ENCODE peak calls at places on chromosomes 5 and 9, in ten cellular contexts. Z is MCF 10A, H is stomach, D is sigmoid colon, J is B cell, E is astrocyte, G is fibroblast of the aortic adventitia, N is right atrium auricular region, C is GM13977, Y is HFFc6. F is an unnamed sample.

GRCh38 chr5:6096101-6096500 is 282.2 kb downstream of the MED10 start:
- DNase-seq in Z (no peak), H (no peak), D (no peak), J (no peak), E (no peak), G (no peak), N (no peak), C (no peak), Y (no peak), F (no peak)

GRCh38 chr9:70091103-70091502 is 47.5 kb downstream of the MAMDC2 start:
- DNase-seq in Z (no peak), H (no peak), D (no peak), J (no peak), E (no peak), G (no peak), N (no peak), C (no peak), Y (no peak), F (no peak)

GRCh38 chr5:171299851-171300250 is 9.2 kb upstream of the TLX3 start:
- DNase-seq in Z (no peak), H (no peak), D (no peak), J (no peak), E (no peak), G (peak), N (no peak), C (no peak), Y (no peak), F (no peak)

GRCh38 chr9:88651682-88652633 is 117.0 kb downstream of the NXNL2 start:
- DNase-seq in Z (peak), H (peak), D (peak), J (no peak), E (peak), G (peak), N (peak), C (no peak), Y (peak), F (no peak)

GRCh38 chr9:127788337-127789011 is 2.6 kb downstream of the CDK9 start:
- DNase-seq in Z (no peak), H (no peak), D (no peak), J (no peak), E (no peak), G (no peak), N (no peak), C (no peak), Y (no peak), F (no peak)

GRCh38 chr5:13553896-13554295 is 390.6 kb downstream of the DNAH5 start:
- DNase-seq in Z (peak), H (no peak), D (no peak), J (no peak), E (no peak), G (peak), N (no peak), C (no peak), Y (no peak), F (no peak)

GRCh38 chr9:33415152-33416038 is 13.0 kb upstream of the AQP7 start:
- DNase-seq in Z (peak), H (peak), D (peak), J (peak), E (no peak), G (peak), N (peak), C (peak), Y (no peak), F (peak)

GRCh38 chr5:72515211-72515610 is 8.0 kb upstream of the ZNF366 start:
- DNase-seq in Z (peak), H (no peak), D (no peak), J (no peak), E (no peak), G (no peak), N (no peak), C (no peak), Y (no peak), F (no peak)

GRCh38 chr5:6404129-6404528 is 25.8 kb upstream of the MED10 start:
- DNase-seq in Z (no peak), H (no peak), D (no peak), J (peak), E (peak), G (peak), N (peak), C (peak), Y (peak), F (peak)

GRCh38 chr5:78550891-78551290 is 97.7 kb downstream of the LHFPL2 start:
- DNase-seq in Z (no peak), H (no peak), D (no peak), J (no peak), E (peak), G (peak), N (no peak), C (no peak), Y (peak), F (no peak)

GRCh38 chr5:116509483-116510244 is 65.0 kb downstream of the SEMA6A start:
- DNase-seq in Z (no peak), H (no peak), D (no peak), J (no peak), E (no peak), G (no peak), N (no peak), C (no peak), Y (no peak), F (no peak)

GRCh38 chr5:33231935-33232334 is 208.8 kb upstream of the TARS1 start:
- DNase-seq in Z (no peak), H (no peak), D (no peak), J (no peak), E (peak), G (peak), N (no peak), C (no peak), Y (peak), F (no peak)

GRCh38 chr5:6900828-6901227 is 187.6 kb downstream of the TENT4A start:
- DNase-seq in Z (no peak), H (peak), D (no peak), J (no peak), E (no peak), G (no peak), N (no peak), C (no peak), Y (no peak), F (no peak)

GRCh38 chr5:24353606-24354005 is 291.2 kb downstream of the CDH10 start:
- DNase-seq in Z (no peak), H (no peak), D (no peak), J (no peak), E (no peak), G (no peak), N (no peak), C (no peak), Y (no peak), F (no peak)

GRCh38 chr5:148939676-148940075 is 113.3 kb downstream of the ADRB2 start:
- DNase-seq in Z (peak), H (no peak), D (no peak), J (no peak), E (peak), G (peak), N (no peak), C (no peak), Y (peak), F (no peak)

GRCh38 chr5:61275841-61276240 is 56.2 kb upstream of the ZSWIM6 start:
- DNase-seq in Z (peak), H (no peak), D (peak), J (no peak), E (peak), G (peak), N (peak), C (no peak), Y (peak), F (no peak)

GRCh38 chr9:137007060-137007815 is 10.9 kb upstream of the CLIC3 start:
- DNase-seq in Z (no peak), H (no peak), D (no peak), J (no peak), E (no peak), G (no peak), N (no peak), C (no peak), Y (no peak), F (no peak)

GRCh38 chr9:86948153-86948929 is 1.0 kb upstream of the GAS1 start:
- DNase-seq in Z (peak), H (peak), D (peak), J (peak), E (peak), G (peak), N (peak), C (peak), Y (peak), F (peak)

GRCh38 chr5:82537646-82538306 is 259.6 kb upstream of the RPS23 start:
- DNase-seq in Z (no peak), H (no peak), D (no peak), J (no peak), E (no peak), G (no peak), N (no peak), C (no peak), Y (no peak), F (no peak)

GRCh38 chr9:81694541-81694940 is 5.2 kb upstream of the TLE1 start:
- DNase-seq in Z (no peak), H (no peak), D (no peak), J (no peak), E (no peak), G (no peak), N (no peak), C (no peak), Y (no peak), F (no peak)

GRCh38 chr9:121317737-121318630 is 50.0 kb downstream of the GSN start:
- DNase-seq in Z (peak), H (peak), D (no peak), J (no peak), E (no peak), G (peak), N (no peak), C (no peak), Y (no peak), F (no peak)

GRCh38 chr9:113274474-113275146 is 762 bp downstream of the CDC26 start:
- DNase-seq in Z (peak), H (no peak), D (no peak), J (peak), E (peak), G (peak), N (no peak), C (peak), Y (peak), F (peak)

GRCh38 chr5:176491056-176491646 is 43.0 kb downstream of the FAF2 start:
- DNase-seq in Z (no peak), H (no peak), D (no peak), J (no peak), E (peak), G (no peak), N (no peak), C (no peak), Y (peak), F (no peak)

GRCh38 chr5:136374003-136374402 is 8.7 kb upstream of the TRPC7 start:
- DNase-seq in Z (peak), H (no peak), D (no peak), J (no peak), E (peak), G (peak), N (no peak), C (no peak), Y (peak), F (no peak)

GRCh38 chr5:59218424-59219045 is 635.7 kb downstream of the RAB3C start:
- DNase-seq in Z (peak), H (no peak), D (no peak), J (no peak), E (no peak), G (peak), N (no peak), C (peak), Y (no peak), F (peak)

GRCh38 chr9:3088166-3088702 is 244.3 kb upstream of the PUM3 start:
- DNase-seq in Z (peak), H (no peak), D (no peak), J (no peak), E (no peak), G (no peak), N (no peak), C (no peak), Y (no peak), F (no peak)

GRCh38 chr9:134136117-134136996 is 475 bp downstream of the WDR5 start:
- DNase-seq in Z (no peak), H (no peak), D (no peak), J (no peak), E (no peak), G (peak), N (no peak), C (peak), Y (no peak), F (peak)

GRCh38 chr9:785997-786396 is 55.5 kb upstream of the DMRT1 start:
- DNase-seq in Z (no peak), H (no peak), D (no peak), J (no peak), E (no peak), G (no peak), N (no peak), C (no peak), Y (no peak), F (no peak)

GRCh38 chr9:5631021-5631420 is 2.1 kb downstream of the RIC1 start:
- DNase-seq in Z (no peak), H (no peak), D (no peak), J (no peak), E (peak), G (peak), N (no peak), C (no peak), Y (no peak), F (no peak)

GRCh38 chr9:74666625-74667316 is 169.6 kb downstream of the RORB start:
- DNase-seq in Z (peak), H (no peak), D (no peak), J (no peak), E (peak), G (peak), N (no peak), C (no peak), Y (no peak), F (no peak)

GRCh38 chr9:131262327-131263032 is 13.8 kb downstream of the FAM78A start:
- DNase-seq in Z (no peak), H (no peak), D (no peak), J (peak), E (no peak), G (no peak), N (no peak), C (no peak), Y (no peak), F (no peak)

GRCh38 chr9:72443855-72444254 is 77.6 kb upstream of the TMC1 start:
- DNase-seq in Z (no peak), H (no peak), D (no peak), J (peak), E (no peak), G (no peak), N (no peak), C (peak), Y (no peak), F (peak)

GRCh38 chr5:85395526-85395925 is 1010.8 kb upstream of the EDIL3 start:
- DNase-seq in Z (no peak), H (no peak), D (no peak), J (no peak), E (no peak), G (no peak), N (no peak), C (no peak), Y (no peak), F (no peak)

GRCh38 chr5:107593009-107593408 is 77.7 kb downstream of the EFNA5 start:
- DNase-seq in Z (no peak), H (no peak), D (no peak), J (no peak), E (no peak), G (peak), N (no peak), C (no peak), Y (no peak), F (no peak)

GRCh38 chr9:136019041-136019680 is 58.0 kb upstream of the UBAC1 start:
- DNase-seq in Z (no peak), H (no peak), D (peak), J (no peak), E (no peak), G (no peak), N (no peak), C (no peak), Y (no peak), F (no peak)

GRCh38 chr5:4855889-4856288 is 284.2 kb upstream of the ADAMTS16 start:
- DNase-seq in Z (no peak), H (no peak), D (no peak), J (no peak), E (peak), G (no peak), N (no peak), C (no peak), Y (no peak), F (no peak)

GRCh38 chr5:17837757-17838156 is 203.5 kb downstream of the TAF11L14 start:
- DNase-seq in Z (no peak), H (no peak), D (no peak), J (no peak), E (no peak), G (no peak), N (no peak), C (no peak), Y (no peak), F (no peak)
- TF ChIP-seq CTCF in Z (no peak), H (no peak), D (no peak), J (no peak), E (no peak), G (no peak), N (no peak), C (no peak), Y (no peak), F (no peak)

DNA sequence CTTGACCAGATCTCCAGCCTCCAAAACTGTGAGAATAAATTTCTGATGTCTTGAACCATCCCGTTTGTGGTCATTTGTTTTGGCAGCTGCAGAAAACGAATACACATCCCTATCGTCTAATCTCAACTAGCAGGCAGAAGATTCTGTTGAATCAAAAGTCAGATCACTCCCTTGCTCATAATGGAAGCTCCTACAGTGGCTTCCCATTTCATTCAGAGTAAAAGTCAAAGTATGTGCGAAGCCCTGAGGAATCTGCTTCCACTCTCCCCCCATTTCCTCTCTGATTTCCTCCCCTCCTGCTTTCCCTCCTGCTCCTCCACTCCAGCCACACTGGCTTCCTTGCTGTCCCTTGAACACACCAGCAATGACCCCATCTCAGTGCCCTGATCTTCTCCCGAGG is 34.8 kb upstream of the SPOCK1 start:
- DNase-seq in Z (no peak), H (no peak), D (no peak), J (no peak), E (no peak), G (no peak), N (no peak), C (no peak), Y (no peak), F (no peak)
- TF ChIP-seq CTCF in Z (no peak), H (no peak), D (no peak), J (no peak), E (no peak), G (no peak), N (no peak), C (no peak), Y (no peak), F (no peak)

DNA sequence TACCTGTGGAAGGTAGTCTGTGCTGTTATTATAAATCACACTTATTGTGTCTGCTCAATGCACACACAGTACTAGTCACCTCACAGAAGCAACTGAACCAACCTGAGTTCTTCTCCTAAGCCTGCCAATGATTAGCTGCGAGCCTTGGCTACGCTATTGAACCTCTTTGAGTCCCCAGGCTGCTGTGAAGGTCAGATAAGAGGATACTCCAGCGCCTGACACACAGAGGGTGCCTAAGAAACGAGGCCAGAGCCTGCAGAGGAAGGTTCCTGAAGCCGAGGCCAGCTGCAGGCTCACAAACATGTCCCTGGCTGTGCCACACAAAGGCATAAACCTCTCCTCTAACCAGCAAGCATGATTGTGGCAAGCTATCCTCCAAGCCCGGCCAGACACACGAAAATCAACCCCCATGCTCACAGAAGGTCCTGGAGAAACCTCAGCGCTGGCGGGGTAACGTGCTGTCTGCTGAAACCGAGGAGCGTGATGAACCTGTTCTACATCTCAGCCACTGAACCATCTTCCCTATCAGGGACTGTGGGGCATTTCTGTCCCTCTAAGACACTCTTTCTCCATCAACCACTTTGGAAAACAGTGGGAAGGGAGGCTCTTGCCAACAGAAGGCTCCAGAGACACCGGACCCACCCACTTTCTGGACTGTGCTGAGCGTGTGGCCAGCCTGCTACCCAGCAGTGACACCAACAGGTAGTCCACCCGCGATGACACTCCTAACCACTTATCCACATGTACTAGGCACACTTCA is 53.2 kb upstream of the SLC25A51 start:
- DNase-seq in Z (no peak), H (peak), D (no peak), J (no peak), E (no peak), G (no peak), N (no peak), C (no peak), Y (no peak), F (no peak)
- TF ChIP-seq CTCF in Z (no peak), H (no peak), D (no peak), J (no peak), E (no peak), G (no peak), N (no peak), C (no peak), Y (no peak), F (no peak)

DNA sequence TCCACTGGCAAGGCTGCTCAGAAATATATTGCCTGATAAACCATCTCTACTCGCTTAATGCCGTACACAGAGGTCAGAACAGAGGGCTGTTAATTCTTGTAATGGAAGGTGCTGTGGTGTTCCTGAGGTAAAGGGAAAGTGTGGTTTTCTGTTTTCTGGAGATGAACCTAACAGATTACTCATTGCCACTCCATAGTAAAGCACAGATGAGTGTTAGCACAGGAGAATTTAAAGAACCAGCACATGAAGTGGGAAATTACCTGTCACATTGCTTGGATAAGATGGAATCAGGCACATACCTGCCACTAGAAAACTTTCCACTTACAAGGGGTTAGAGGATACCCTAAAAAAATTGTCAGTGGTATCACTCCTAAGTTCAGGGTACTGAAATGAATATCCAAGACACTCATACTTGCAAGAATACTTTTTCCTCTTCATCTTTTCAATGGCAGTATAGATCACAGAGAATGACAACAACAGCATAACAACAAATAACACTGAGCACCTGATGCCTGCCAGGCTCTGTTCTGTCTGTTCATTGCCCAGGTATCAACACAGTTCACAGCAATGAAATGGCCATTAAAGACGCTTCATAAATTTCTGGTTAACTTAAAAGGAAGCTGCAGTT is 152.9 kb upstream of the GNA14 start:
- DNase-seq in Z (no peak), H (no peak), D (no peak), J (no peak), E (no peak), G (no peak), N (no peak), C (no peak), Y (no peak), F (no peak)
- TF ChIP-seq CTCF in Z (no peak), H (no peak), D (no peak), J (no peak), E (no peak), G (no peak), N (no peak), C (no peak), Y (no peak), F (no peak)

F was measured in GM13976.